ENCODE peak calls at places on chromosomes 16 and 17, in ten cellular contexts. One of them, this sample, is unnamed.

GRCh38 chr16:88941933-88942909 is 34.8 kb downstream of the CBFA2T3 start:
- DNase-seq in mesothelial cell of epicardium: peak
- DNase-seq in nephron progenitor cell: peak
- DNase-seq in DND-41: peak
- DNase-seq in bronchial epithelial cell: no peak
- DNase-seq in cardiac fibroblast: peak
- DNase-seq in fibroblast of mammary gland: no peak
- DNase-seq in activated B cell treated with CpG ODN at 0.5 μM for 24 hours: peak
- DNase-seq in CD8-positive, alpha-beta T cell: peak
- DNase-seq in body of pancreas: no peak
- DNase-seq in this sample: peak

GRCh38 chr17:37475713-37476420 is 13.8 kb upstream of the DUSP14 start:
- DNase-seq in CD8-positive, alpha-beta T cell: no peak
- DNase-seq in body of pancreas: no peak
- DNase-seq in nephron progenitor cell: no peak
- DNase-seq in fibroblast of mammary gland: no peak
- DNase-seq in DND-41: no peak
- DNase-seq in bronchial epithelial cell: no peak
- DNase-seq in mesothelial cell of epicardium: no peak
- DNase-seq in activated B cell treated with CpG ODN at 0.5 μM for 24 hours: no peak
- DNase-seq in cardiac fibroblast: peak
- DNase-seq in this sample: no peak

GRCh38 chr17:73645050-73645871 is 1.0 kb upstream of the SDK2 start:
- DNase-seq in DND-41: peak
- DNase-seq in bronchial epithelial cell: peak
- DNase-seq in activated B cell treated with CpG ODN at 0.5 μM for 24 hours: peak
- DNase-seq in nephron progenitor cell: peak
- DNase-seq in CD8-positive, alpha-beta T cell: peak
- DNase-seq in body of pancreas: no peak
- DNase-seq in mesothelial cell of epicardium: peak
- DNase-seq in fibroblast of mammary gland: peak
- DNase-seq in cardiac fibroblast: no peak
- DNase-seq in this sample: no peak

GRCh38 chr17:76570877-76571471 is 14.7 kb downstream of the ST6GALNAC2 start:
- DNase-seq in fibroblast of mammary gland: no peak
- DNase-seq in CD8-positive, alpha-beta T cell: no peak
- DNase-seq in mesothelial cell of epicardium: no peak
- DNase-seq in bronchial epithelial cell: no peak
- DNase-seq in nephron progenitor cell: no peak
- DNase-seq in body of pancreas: no peak
- DNase-seq in cardiac fibroblast: no peak
- DNase-seq in activated B cell treated with CpG ODN at 0.5 μM for 24 hours: no peak
- DNase-seq in DND-41: no peak
- DNase-seq in this sample: no peak

GRCh38 chr17:68522266-68522665 is 10.0 kb downstream of the PRKAR1A start:
- DNase-seq in activated B cell treated with CpG ODN at 0.5 μM for 24 hours: no peak
- DNase-seq in CD8-positive, alpha-beta T cell: no peak
- DNase-seq in nephron progenitor cell: no peak
- DNase-seq in cardiac fibroblast: no peak
- DNase-seq in DND-41: no peak
- DNase-seq in fibroblast of mammary gland: no peak
- DNase-seq in body of pancreas: no peak
- DNase-seq in mesothelial cell of epicardium: no peak
- DNase-seq in bronchial epithelial cell: no peak
- DNase-seq in this sample: no peak

GRCh38 chr17:67421869-67422273 is 44.8 kb downstream of the PITPNC1 start:
- DNase-seq in CD8-positive, alpha-beta T cell: peak
- DNase-seq in mesothelial cell of epicardium: no peak
- DNase-seq in fibroblast of mammary gland: peak
- DNase-seq in DND-41: peak
- DNase-seq in nephron progenitor cell: no peak
- DNase-seq in body of pancreas: peak
- DNase-seq in bronchial epithelial cell: peak
- DNase-seq in cardiac fibroblast: peak
- DNase-seq in activated B cell treated with CpG ODN at 0.5 μM for 24 hours: no peak
- DNase-seq in this sample: no peak

GRCh38 chr17:79075433-79075805 is 795 bp downstream of the ENGASE start:
- DNase-seq in bronchial epithelial cell: no peak
- DNase-seq in DND-41: peak
- DNase-seq in fibroblast of mammary gland: no peak
- DNase-seq in CD8-positive, alpha-beta T cell: no peak
- DNase-seq in activated B cell treated with CpG ODN at 0.5 μM for 24 hours: no peak
- DNase-seq in body of pancreas: no peak
- DNase-seq in mesothelial cell of epicardium: no peak
- DNase-seq in nephron progenitor cell: no peak
- DNase-seq in cardiac fibroblast: no peak
- DNase-seq in this sample: no peak

GRCh38 chr17:2212328-2212981 is 91.1 kb downstream of the SMG6 start:
- DNase-seq in bronchial epithelial cell: peak
- DNase-seq in activated B cell treated with CpG ODN at 0.5 μM for 24 hours: no peak
- DNase-seq in nephron progenitor cell: no peak
- DNase-seq in DND-41: no peak
- DNase-seq in cardiac fibroblast: peak
- DNase-seq in CD8-positive, alpha-beta T cell: no peak
- DNase-seq in fibroblast of mammary gland: peak
- DNase-seq in mesothelial cell of epicardium: no peak
- DNase-seq in body of pancreas: no peak
- DNase-seq in this sample: no peak

GRCh38 chr16:35687781-35688180 is 2228.4 kb downstream of the TP53TG3F start:
- DNase-seq in activated B cell treated with CpG ODN at 0.5 μM for 24 hours: no peak
- DNase-seq in nephron progenitor cell: no peak
- DNase-seq in cardiac fibroblast: no peak
- DNase-seq in CD8-positive, alpha-beta T cell: no peak
- DNase-seq in mesothelial cell of epicardium: no peak
- DNase-seq in fibroblast of mammary gland: no peak
- DNase-seq in bronchial epithelial cell: no peak
- DNase-seq in DND-41: no peak
- DNase-seq in body of pancreas: no peak
- DNase-seq in this sample: no peak

GRCh38 chr17:80989586-80989913 is 2.1 kb upstream of the CHMP6 start:
- DNase-seq in cardiac fibroblast: no peak
- DNase-seq in bronchial epithelial cell: no peak
- DNase-seq in fibroblast of mammary gland: no peak
- DNase-seq in DND-41: no peak
- DNase-seq in activated B cell treated with CpG ODN at 0.5 μM for 24 hours: no peak
- DNase-seq in nephron progenitor cell: no peak
- DNase-seq in mesothelial cell of epicardium: no peak
- DNase-seq in body of pancreas: peak
- DNase-seq in CD8-positive, alpha-beta T cell: no peak
- DNase-seq in this sample: no peak

GRCh38 chr16:46711106-46711769 is 21.8 kb downstream of the ORC6 start:
- DNase-seq in body of pancreas: no peak
- DNase-seq in fibroblast of mammary gland: no peak
- DNase-seq in mesothelial cell of epicardium: no peak
- DNase-seq in bronchial epithelial cell: no peak
- DNase-seq in nephron progenitor cell: no peak
- DNase-seq in activated B cell treated with CpG ODN at 0.5 μM for 24 hours: no peak
- DNase-seq in cardiac fibroblast: no peak
- DNase-seq in CD8-positive, alpha-beta T cell: no peak
- DNase-seq in DND-41: no peak
- DNase-seq in this sample: no peak

GRCh38 chr17:59851431-59852375 is 41.0 kb downstream of the TUBD1 start:
- DNase-seq in nephron progenitor cell: no peak
- DNase-seq in DND-41: no peak
- DNase-seq in CD8-positive, alpha-beta T cell: no peak
- DNase-seq in mesothelial cell of epicardium: no peak
- DNase-seq in bronchial epithelial cell: no peak
- DNase-seq in activated B cell treated with CpG ODN at 0.5 μM for 24 hours: no peak
- DNase-seq in fibroblast of mammary gland: peak
- DNase-seq in cardiac fibroblast: peak
- DNase-seq in body of pancreas: peak
- DNase-seq in this sample: no peak

DNA sequence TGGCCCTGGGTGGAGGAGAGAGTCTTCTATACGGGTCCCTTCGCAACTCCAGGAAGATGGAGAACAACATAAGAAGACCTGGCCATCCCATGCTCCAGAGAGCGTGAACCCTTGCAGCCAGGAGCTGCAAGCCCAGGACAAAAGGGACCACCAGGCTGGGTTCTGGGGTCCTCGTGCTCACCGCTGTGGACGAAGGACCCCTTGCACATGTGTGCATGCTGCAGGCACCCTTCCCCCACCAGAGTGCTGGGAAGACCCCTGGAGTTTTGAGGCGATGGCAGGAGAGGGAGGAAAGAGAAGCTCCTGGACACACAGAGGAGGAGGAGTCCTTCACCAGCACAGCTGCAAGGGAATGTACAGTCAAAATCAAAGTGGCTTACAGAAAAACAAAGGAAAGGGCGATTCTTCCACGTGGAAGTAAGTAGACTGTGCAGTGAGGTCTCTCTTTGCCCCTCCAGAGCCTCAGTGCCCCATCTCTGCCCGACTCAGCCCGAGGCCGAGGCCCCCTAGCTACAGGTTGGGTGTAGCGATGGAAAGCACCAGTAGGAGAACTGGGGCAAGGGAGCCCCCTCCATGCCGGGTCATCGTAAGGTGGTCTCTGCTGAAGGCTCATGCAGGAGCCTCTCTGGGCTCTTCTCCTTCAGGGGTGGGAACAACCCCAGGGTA is 51.3 kb downstream of the PIMREG start:
- DNase-seq in cardiac fibroblast: no peak
- DNase-seq in CD8-positive, alpha-beta T cell: no peak
- DNase-seq in activated B cell treated with CpG ODN at 0.5 μM for 24 hours: no peak
- DNase-seq in mesothelial cell of epicardium: no peak
- DNase-seq in nephron progenitor cell: no peak
- DNase-seq in body of pancreas: no peak
- DNase-seq in DND-41: no peak
- DNase-seq in fibroblast of mammary gland: no peak
- DNase-seq in bronchial epithelial cell: no peak
- DNase-seq in this sample: no peak
- TF ChIP-seq CTCF in cardiac fibroblast: peak
- TF ChIP-seq CTCF in CD8-positive, alpha-beta T cell: no peak
- TF ChIP-seq CTCF in activated B cell treated with CpG ODN at 0.5 μM for 24 hours: no peak
- TF ChIP-seq CTCF in mesothelial cell of epicardium: no peak
- TF ChIP-seq CTCF in nephron progenitor cell: peak
- TF ChIP-seq CTCF in body of pancreas: no peak
- TF ChIP-seq CTCF in DND-41: peak
- TF ChIP-seq CTCF in fibroblast of mammary gland: no peak
- TF ChIP-seq CTCF in bronchial epithelial cell: no peak
- TF ChIP-seq CTCF in this sample: no peak

GRCh38 chr16:52316241-52316640 is 230.7 kb downstream of the TOX3 start:
- DNase-seq in mesothelial cell of epicardium: no peak
- DNase-seq in body of pancreas: no peak
- DNase-seq in activated B cell treated with CpG ODN at 0.5 μM for 24 hours: no peak
- DNase-seq in bronchial epithelial cell: no peak
- DNase-seq in cardiac fibroblast: no peak
- DNase-seq in fibroblast of mammary gland: no peak
- DNase-seq in DND-41: no peak
- DNase-seq in nephron progenitor cell: no peak
- DNase-seq in CD8-positive, alpha-beta T cell: no peak
- DNase-seq in this sample: no peak
- TF ChIP-seq CTCF in mesothelial cell of epicardium: no peak
- TF ChIP-seq CTCF in body of pancreas: no peak
- TF ChIP-seq CTCF in activated B cell treated with CpG ODN at 0.5 μM for 24 hours: no peak
- TF ChIP-seq CTCF in bronchial epithelial cell: no peak
- TF ChIP-seq CTCF in cardiac fibroblast: no peak
- TF ChIP-seq CTCF in fibroblast of mammary gland: no peak
- TF ChIP-seq CTCF in DND-41: no peak
- TF ChIP-seq CTCF in nephron progenitor cell: no peak
- TF ChIP-seq CTCF in CD8-positive, alpha-beta T cell: no peak
- TF ChIP-seq CTCF in this sample: no peak

DNA sequence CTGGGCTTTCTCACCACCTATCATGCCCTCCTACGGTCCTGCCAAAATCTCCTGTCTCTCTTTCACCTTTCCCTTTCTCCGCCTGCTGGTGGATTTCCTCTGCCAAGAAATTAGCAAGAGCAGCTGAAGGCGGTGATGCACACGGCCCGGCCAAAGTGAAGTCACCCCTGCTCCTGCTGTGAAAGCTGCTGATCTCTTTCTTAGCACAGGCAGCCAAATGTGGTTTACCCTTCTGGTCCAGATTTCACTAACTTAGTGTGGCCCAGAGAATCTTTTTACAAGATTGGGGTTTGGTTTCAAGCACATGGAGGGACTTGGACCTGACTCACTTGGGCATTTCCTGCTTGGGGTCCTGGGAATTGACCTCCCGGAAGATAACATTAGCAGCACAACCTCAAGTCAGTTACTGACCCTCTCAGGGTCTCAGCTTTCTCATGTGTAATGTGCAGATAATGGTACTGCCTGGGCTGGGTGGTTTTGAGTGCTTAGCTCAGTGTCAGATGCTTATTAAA is 155.7 kb downstream of the SOCS1 start:
- DNase-seq in mesothelial cell of epicardium: no peak
- DNase-seq in body of pancreas: peak
- DNase-seq in nephron progenitor cell: peak
- DNase-seq in DND-41: no peak
- DNase-seq in activated B cell treated with CpG ODN at 0.5 μM for 24 hours: no peak
- DNase-seq in CD8-positive, alpha-beta T cell: no peak
- DNase-seq in cardiac fibroblast: peak
- DNase-seq in fibroblast of mammary gland: peak
- DNase-seq in bronchial epithelial cell: no peak
- DNase-seq in this sample: no peak
- TF ChIP-seq CTCF in mesothelial cell of epicardium: no peak
- TF ChIP-seq CTCF in body of pancreas: no peak
- TF ChIP-seq CTCF in nephron progenitor cell: no peak
- TF ChIP-seq CTCF in DND-41: peak
- TF ChIP-seq CTCF in activated B cell treated with CpG ODN at 0.5 μM for 24 hours: no peak
- TF ChIP-seq CTCF in CD8-positive, alpha-beta T cell: no peak
- TF ChIP-seq CTCF in cardiac fibroblast: peak
- TF ChIP-seq CTCF in fibroblast of mammary gland: peak
- TF ChIP-seq CTCF in bronchial epithelial cell: no peak
- TF ChIP-seq CTCF in this sample: no peak

GRCh38 chr17:64036198-64036922 is 15.9 kb upstream of the ICAM2 start:
- DNase-seq in body of pancreas: no peak
- DNase-seq in fibroblast of mammary gland: no peak
- DNase-seq in mesothelial cell of epicardium: no peak
- DNase-seq in DND-41: no peak
- DNase-seq in activated B cell treated with CpG ODN at 0.5 μM for 24 hours: no peak
- DNase-seq in CD8-positive, alpha-beta T cell: no peak
- DNase-seq in bronchial epithelial cell: no peak
- DNase-seq in nephron progenitor cell: no peak
- DNase-seq in cardiac fibroblast: no peak
- DNase-seq in this sample: no peak

GRCh38 chr17:64038331-64039105 is 18.1 kb upstream of the ICAM2 start:
- DNase-seq in bronchial epithelial cell: no peak
- DNase-seq in CD8-positive, alpha-beta T cell: no peak
- DNase-seq in body of pancreas: no peak
- DNase-seq in fibroblast of mammary gland: no peak
- DNase-seq in activated B cell treated with CpG ODN at 0.5 μM for 24 hours: no peak
- DNase-seq in mesothelial cell of epicardium: no peak
- DNase-seq in DND-41: no peak
- DNase-seq in nephron progenitor cell: no peak
- DNase-seq in cardiac fibroblast: no peak
- DNase-seq in this sample: no peak

GRCh38 chr17:64037802-64038201 is 17.4 kb upstream of the ICAM2 start:
- DNase-seq in DND-41: no peak
- DNase-seq in activated B cell treated with CpG ODN at 0.5 μM for 24 hours: no peak
- DNase-seq in body of pancreas: no peak
- DNase-seq in nephron progenitor cell: no peak
- DNase-seq in mesothelial cell of epicardium: no peak
- DNase-seq in fibroblast of mammary gland: no peak
- DNase-seq in cardiac fibroblast: no peak
- DNase-seq in bronchial epithelial cell: no peak
- DNase-seq in CD8-positive, alpha-beta T cell: no peak
- DNase-seq in this sample: no peak

GRCh38 chr17:64039106-64039400 is 18.6 kb upstream of the ICAM2 start:
- DNase-seq in nephron progenitor cell: no peak
- DNase-seq in activated B cell treated with CpG ODN at 0.5 μM for 24 hours: no peak
- DNase-seq in bronchial epithelial cell: no peak
- DNase-seq in body of pancreas: no peak
- DNase-seq in DND-41: no peak
- DNase-seq in mesothelial cell of epicardium: no peak
- DNase-seq in cardiac fibroblast: no peak
- DNase-seq in fibroblast of mammary gland: no peak
- DNase-seq in CD8-positive, alpha-beta T cell: no peak
- DNase-seq in this sample: no peak

GRCh38 chr17:64037180-64037579 is 16.7 kb upstream of the ICAM2 start:
- DNase-seq in DND-41: no peak
- DNase-seq in body of pancreas: no peak
- DNase-seq in fibroblast of mammary gland: no peak
- DNase-seq in activated B cell treated with CpG ODN at 0.5 μM for 24 hours: no peak
- DNase-seq in mesothelial cell of epicardium: no peak
- DNase-seq in nephron progenitor cell: no peak
- DNase-seq in bronchial epithelial cell: no peak
- DNase-seq in cardiac fibroblast: no peak
- DNase-seq in CD8-positive, alpha-beta T cell: no peak
- DNase-seq in this sample: no peak
- TF ChIP-seq CTCF in DND-41: no peak
- TF ChIP-seq CTCF in body of pancreas: no peak
- TF ChIP-seq CTCF in fibroblast of mammary gland: no peak
- TF ChIP-seq CTCF in activated B cell treated with CpG ODN at 0.5 μM for 24 hours: no peak
- TF ChIP-seq CTCF in mesothelial cell of epicardium: no peak
- TF ChIP-seq CTCF in nephron progenitor cell: no peak
- TF ChIP-seq CTCF in bronchial epithelial cell: no peak
- TF ChIP-seq CTCF in cardiac fibroblast: no peak
- TF ChIP-seq CTCF in CD8-positive, alpha-beta T cell: no peak
- TF ChIP-seq CTCF in this sample: no peak